ENCODE peak calls at places on chromosomes 1 and 21, in ten cellular contexts. V, Y, F, N, I, O, M, J, L and Q are unnamed samples.

GRCh38 chr1:45864765-45865164 is 61.4 kb downstream of the MAST2 start:
- DNase-seq in I (no peak), L (no peak), M (peak; percentile 18), J (no peak), Y (no peak), O (no peak), V (no peak), F (no peak), N (no peak), Q (no peak)

GRCh38 chr1:84103197-84103992 is 40.7 kb upstream of the PRKACB start:
- DNase-seq in I (peak; percentile 37), L (no peak), M (peak; percentile 89), N (no peak), V (no peak), O (peak; percentile 65), Y (peak; percentile 76), F (peak; percentile 27), J (no peak), Q (no peak)

GRCh38 chr1:233879841-233880240 is 24.6 kb upstream of the SLC35F3 start:
- DNase-seq in I (no peak), N (no peak), O (no peak), J (no peak), L (no peak), F (no peak), Y (no peak), M (peak; percentile 3), V (no peak), Q (no peak)

GRCh38 chr1:234069760-234070159 is 165.3 kb downstream of the SLC35F3 start:
- DNase-seq in F (no peak), J (no peak), N (no peak), Y (peak; percentile 27), O (no peak), L (no peak), I (no peak), M (peak; percentile 17), V (no peak), Q (no peak)

GRCh38 chr1:205746757-205747412 is 3.1 kb downstream of the NUCKS1 start:
- DNase-seq in L (no peak), O (no peak), N (no peak), Y (no peak), J (no peak), M (peak; percentile 28), I (no peak), F (no peak), V (no peak), Q (no peak)

GRCh38 chr1:160219062-160219929 is 14.1 kb downstream of the PEA15 start:
- DNase-seq in M (peak; percentile 88), F (peak; percentile 40), I (peak; percentile 69), V (no peak), N (no peak), J (peak; percentile 46), O (peak; percentile 29), Y (peak; percentile 30), L (no peak), Q (no peak)

GRCh38 chr1:245751111-245751510 is 596.3 kb downstream of the KIF26B start:
- DNase-seq in V (no peak), M (no peak), F (no peak), I (no peak), N (no peak), J (no peak), Y (no peak), O (no peak), L (no peak), Q (no peak)

GRCh38 chr1:82492168-82492567 is 691.4 kb downstream of the ADGRL2 start:
- DNase-seq in N (no peak), F (no peak), O (no peak), Y (no peak), V (peak; percentile 16), L (no peak), M (no peak), J (no peak), I (peak; percentile 9), Q (no peak)

GRCh38 chr1:185741551-185741950 is 7.4 kb downstream of the HMCN1 start:
- DNase-seq in Y (no peak), F (no peak), V (no peak), J (no peak), O (no peak), I (no peak), L (no peak), M (peak; percentile 33), N (no peak), Q (no peak)

GRCh38 chr1:12098786-12099185 is 35.7 kb downstream of the TNFRSF8 start:
- DNase-seq in V (no peak), J (no peak), Y (no peak), I (no peak), N (no peak), F (no peak), L (no peak), M (peak; percentile 30), O (no peak), Q (no peak)

GRCh38 chr21:25895565-25896205 is 160.9 kb downstream of the GABPA start:
- DNase-seq in Y (peak; percentile 28), J (no peak), F (no peak), N (no peak), M (peak; percentile 58), V (no peak), O (no peak), L (no peak), I (no peak), Q (no peak)

GRCh38 chr1:20470174-20470573 is 15.8 kb downstream of the CAMK2N1 start:
- DNase-seq in O (no peak), M (no peak), V (no peak), J (no peak), Y (no peak), I (no peak), L (no peak), F (no peak), N (no peak), Q (no peak)

GRCh38 chr1:235808226-235808625 is 58.5 kb downstream of the LYST start:
- DNase-seq in Y (no peak), V (no peak), N (no peak), F (no peak), O (no peak), M (no peak), I (no peak), J (peak; percentile 5), L (no peak), Q (no peak)

GRCh38 chr1:234845097-234845660 is 235.2 kb upstream of the IRF2BP2 start:
- DNase-seq in L (no peak), O (no peak), F (no peak), N (no peak), Y (no peak), I (no peak), M (peak; percentile 40), V (no peak), J (no peak), Q (no peak)

GRCh38 chr1:112888630-112889029 is 67.4 kb downstream of the SLC16A1 start:
- DNase-seq in I (no peak), O (no peak), N (no peak), M (no peak), L (no peak), J (no peak), V (no peak), Y (no peak), F (no peak), Q (no peak)

GRCh38 chr1:21289700-21290545 is at the start of gene ECE1:
- DNase-seq in O (no peak), I (peak; percentile 52), J (peak; percentile 76), F (peak; percentile 63), Y (peak; percentile 40), N (no peak), M (no peak), L (peak; percentile 60), V (no peak), Q (peak; percentile 42)

DNA sequence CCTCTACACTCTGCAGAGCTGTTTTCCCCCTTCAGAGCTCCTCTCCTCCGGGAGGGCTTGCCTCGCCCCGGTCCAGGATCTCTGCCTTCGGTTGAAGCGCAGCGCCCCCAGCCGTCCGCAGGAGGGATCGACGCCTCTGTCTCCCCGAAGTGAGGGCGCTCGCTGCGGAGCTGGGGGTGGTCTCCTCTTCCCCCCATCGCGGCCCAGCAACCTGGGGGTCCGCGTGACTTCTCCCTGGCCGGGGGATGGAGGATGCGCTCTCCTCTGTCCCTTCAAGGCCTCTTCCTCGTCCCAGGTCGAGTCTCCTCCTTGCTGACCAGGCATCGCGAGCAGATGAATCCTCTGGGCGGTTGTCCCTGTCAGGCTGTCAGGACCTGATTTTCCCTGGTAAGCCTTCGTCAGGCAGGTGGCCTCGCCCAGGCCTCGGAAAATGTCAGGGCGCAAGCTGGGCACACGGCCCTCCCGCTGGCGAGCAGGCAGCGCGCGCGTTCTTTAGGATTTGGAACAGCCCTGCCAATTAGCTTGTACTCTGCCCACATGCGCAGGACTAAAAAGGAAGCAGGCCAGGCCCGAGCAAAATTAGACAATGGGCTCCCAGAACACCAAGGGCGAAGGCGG is 90.5 kb downstream of the EDEM3 start:
- DNase-seq in V (peak; percentile 52), F (peak; percentile 77), J (peak; percentile 85), Y (peak; percentile 64), M (peak; percentile 29), N (no peak), I (peak; percentile 75), O (no peak), L (peak; percentile 68), Q (peak; percentile 77)
- TF ChIP-seq CTCF in V (peak; percentile 83), F (peak; percentile 98), J (peak; percentile 94), Y (peak; percentile 88), M (peak; percentile 98), N (peak; percentile 82), I (peak; percentile 95), O (peak; percentile 96), L (peak; percentile 85), Q (peak; percentile 93)

DNA sequence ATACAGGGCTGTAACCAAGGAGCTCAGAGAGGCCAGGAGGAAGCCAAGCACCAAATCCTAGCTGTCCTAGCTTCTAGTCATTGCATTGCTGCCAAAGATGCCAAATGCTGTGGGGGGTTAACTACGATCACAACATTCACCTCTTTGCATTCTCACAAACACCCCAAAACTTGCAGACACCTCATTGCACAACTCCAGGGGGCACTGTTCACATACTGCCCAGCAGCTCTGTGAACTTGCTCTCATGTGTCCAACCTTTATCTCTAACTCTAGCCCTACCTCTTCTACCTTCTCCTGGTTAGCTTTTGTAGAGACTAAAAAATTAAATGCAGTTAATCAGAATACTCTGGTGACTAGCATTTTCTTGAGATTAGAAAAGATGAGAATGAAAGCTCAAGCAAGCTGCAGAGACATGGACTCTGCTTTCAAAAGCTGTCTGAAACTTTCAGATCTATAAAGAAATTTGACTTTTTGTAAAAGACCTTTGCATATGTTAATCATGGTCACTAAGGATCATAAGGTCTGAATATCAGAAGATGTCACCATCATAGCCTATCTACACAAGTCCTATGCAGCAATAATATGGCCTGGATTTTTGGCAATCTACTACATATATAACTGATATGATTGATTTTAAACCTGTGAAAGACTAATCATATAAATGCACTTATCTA is 14.0 kb upstream of the KIF14 start:
- DNase-seq in M (no peak), I (no peak), F (no peak), L (no peak), O (no peak), J (no peak), N (no peak), Y (no peak), V (no peak), Q (no peak)
- TF ChIP-seq CTCF in M (no peak), I (no peak), F (no peak), L (peak; percentile 46), O (peak; percentile 28), J (no peak), N (no peak), Y (peak; percentile 15), V (no peak), Q (peak; percentile 31)

GRCh38 chr1:68751723-68752122 is 254.8 kb upstream of the DEPDC1 start:
- DNase-seq in L (no peak), O (no peak), J (no peak), F (no peak), Y (no peak), N (no peak), M (no peak), V (no peak), I (no peak), Q (no peak)
- TF ChIP-seq CTCF in L (no peak), O (no peak), J (no peak), F (no peak), Y (no peak), N (no peak), M (no peak), V (no peak), I (no peak), Q (no peak)

GRCh38 chr1:37391181-37391949 is 83.0 kb upstream of the ZC3H12A start:
- DNase-seq in M (no peak), Y (peak; percentile 13), V (no peak), J (no peak), F (no peak), I (no peak), L (no peak), N (no peak), O (no peak), Q (no peak)
- TF ChIP-seq CTCF in M (peak; percentile 15), Y (no peak), V (no peak), J (no peak), F (no peak), I (no peak), L (no peak), N (peak; percentile 29), O (no peak), Q (no peak)